ENCODE peak calls at places on chromosomes 11 and 22, in five cellular contexts. One of them, this sample, is unnamed.

GRCh38 chr11:22778642-22779041 is 51.0 kb downstream of the SVIP start:
- DNase-seq in choroid plexus epithelial cell: peak; percentile 5
- DNase-seq in dorsolateral prefrontal cortex: no peak
- DNase-seq in astrocyte of the spinal cord: no peak
- DNase-seq in CD8-positive, alpha-beta T cell: no peak
- DNase-seq in this sample: no peak

GRCh38 chr11:42901084-42901483 is 410.7 kb upstream of the API5 start:
- DNase-seq in dorsolateral prefrontal cortex: no peak
- DNase-seq in choroid plexus epithelial cell: no peak
- DNase-seq in astrocyte of the spinal cord: no peak
- DNase-seq in CD8-positive, alpha-beta T cell: no peak
- DNase-seq in this sample: no peak

GRCh38 chr11:97754976-97755375 is 1265.8 kb upstream of the CNTN5 start:
- DNase-seq in dorsolateral prefrontal cortex: no peak
- DNase-seq in choroid plexus epithelial cell: peak; percentile 34
- DNase-seq in astrocyte of the spinal cord: no peak
- DNase-seq in CD8-positive, alpha-beta T cell: no peak
- DNase-seq in this sample: no peak

GRCh38 chr22:27593378-27593777 is 208.2 kb downstream of the MN1 start:
- DNase-seq in astrocyte of the spinal cord: no peak
- DNase-seq in choroid plexus epithelial cell: no peak
- DNase-seq in CD8-positive, alpha-beta T cell: no peak
- DNase-seq in dorsolateral prefrontal cortex: no peak
- DNase-seq in this sample: no peak

GRCh38 chr22:37746366-37747089 is 49.7 kb downstream of the TRIOBP start:
- DNase-seq in astrocyte of the spinal cord: no peak
- DNase-seq in dorsolateral prefrontal cortex: no peak
- DNase-seq in choroid plexus epithelial cell: peak; percentile 16
- DNase-seq in CD8-positive, alpha-beta T cell: peak; percentile 30
- DNase-seq in this sample: no peak

GRCh38 chr11:117874253-117874909 is 2.1 kb downstream of the FXYD6 start:
- DNase-seq in choroid plexus epithelial cell: no peak
- DNase-seq in dorsolateral prefrontal cortex: no peak
- DNase-seq in astrocyte of the spinal cord: no peak
- DNase-seq in CD8-positive, alpha-beta T cell: no peak
- DNase-seq in this sample: no peak

GRCh38 chr11:830295-831131 is 2.2 kb upstream of the CD151 start:
- DNase-seq in CD8-positive, alpha-beta T cell: peak; percentile 70
- DNase-seq in astrocyte of the spinal cord: peak; percentile 66
- DNase-seq in dorsolateral prefrontal cortex: no peak
- DNase-seq in choroid plexus epithelial cell: peak; percentile 78
- DNase-seq in this sample: peak; percentile 57

GRCh38 chr11:120929664-120930154 is 94.2 kb upstream of the TBCEL start:
- DNase-seq in CD8-positive, alpha-beta T cell: peak; percentile 40
- DNase-seq in dorsolateral prefrontal cortex: no peak
- DNase-seq in choroid plexus epithelial cell: peak; percentile 62
- DNase-seq in astrocyte of the spinal cord: peak; percentile 8
- DNase-seq in this sample: peak; percentile 46

GRCh38 chr11:61542661-61543060 is 34.1 kb downstream of the LRRC10B start:
- DNase-seq in CD8-positive, alpha-beta T cell: no peak
- DNase-seq in dorsolateral prefrontal cortex: peak; percentile 59
- DNase-seq in astrocyte of the spinal cord: no peak
- DNase-seq in choroid plexus epithelial cell: no peak
- DNase-seq in this sample: no peak

GRCh38 chr11:118771481-118772278 is 19.3 kb downstream of the DDX6 start:
- DNase-seq in choroid plexus epithelial cell: no peak
- DNase-seq in CD8-positive, alpha-beta T cell: no peak
- DNase-seq in astrocyte of the spinal cord: no peak
- DNase-seq in dorsolateral prefrontal cortex: no peak
- DNase-seq in this sample: no peak

GRCh38 chr11:85889676-85890579 is 34.7 kb downstream of the CCDC83 start:
- DNase-seq in choroid plexus epithelial cell: peak; percentile 84
- DNase-seq in astrocyte of the spinal cord: peak; percentile 81
- DNase-seq in dorsolateral prefrontal cortex: no peak
- DNase-seq in CD8-positive, alpha-beta T cell: no peak
- DNase-seq in this sample: peak; percentile 77

GRCh38 chr11:44623716-44624491 is 58.4 kb downstream of the CD82 start:
- DNase-seq in astrocyte of the spinal cord: no peak
- DNase-seq in choroid plexus epithelial cell: no peak
- DNase-seq in CD8-positive, alpha-beta T cell: peak; percentile 8
- DNase-seq in dorsolateral prefrontal cortex: peak; percentile 39
- DNase-seq in this sample: peak; percentile 57

GRCh38 chr11:86464509-86465221 is 90.0 kb downstream of the CCDC81 start:
- DNase-seq in CD8-positive, alpha-beta T cell: no peak
- DNase-seq in dorsolateral prefrontal cortex: no peak
- DNase-seq in choroid plexus epithelial cell: peak; percentile 40
- DNase-seq in astrocyte of the spinal cord: no peak
- DNase-seq in this sample: no peak

GRCh38 chr11:86798988-86799387 is 1.4 kb upstream of the PRSS23 start:
- DNase-seq in astrocyte of the spinal cord: peak; percentile 93
- DNase-seq in choroid plexus epithelial cell: peak; percentile 97
- DNase-seq in dorsolateral prefrontal cortex: no peak
- DNase-seq in CD8-positive, alpha-beta T cell: no peak
- DNase-seq in this sample: peak; percentile 88

GRCh38 chr11:77198440-77198849 is 70.4 kb downstream of the MYO7A start:
- DNase-seq in dorsolateral prefrontal cortex: no peak
- DNase-seq in choroid plexus epithelial cell: peak; percentile 28
- DNase-seq in CD8-positive, alpha-beta T cell: no peak
- DNase-seq in astrocyte of the spinal cord: no peak
- DNase-seq in this sample: peak; percentile 11

GRCh38 chr11:61341706-61342105 is 8.7 kb downstream of the TKFC start:
- DNase-seq in CD8-positive, alpha-beta T cell: no peak
- DNase-seq in choroid plexus epithelial cell: no peak
- DNase-seq in astrocyte of the spinal cord: no peak
- DNase-seq in dorsolateral prefrontal cortex: no peak
- DNase-seq in this sample: no peak

GRCh38 chr11:19194620-19195308 is 7.0 kb downstream of the CSRP3 start:
- DNase-seq in dorsolateral prefrontal cortex: no peak
- DNase-seq in choroid plexus epithelial cell: no peak
- DNase-seq in astrocyte of the spinal cord: no peak
- DNase-seq in CD8-positive, alpha-beta T cell: no peak
- DNase-seq in this sample: no peak

GRCh38 chr22:31162015-31162765 is 2.2 kb downstream of the RNF185 start:
- DNase-seq in CD8-positive, alpha-beta T cell: no peak
- DNase-seq in dorsolateral prefrontal cortex: no peak
- DNase-seq in astrocyte of the spinal cord: no peak
- DNase-seq in choroid plexus epithelial cell: peak; percentile 38
- DNase-seq in this sample: no peak

GRCh38 chr11:128963744-128964340 is 21.2 kb upstream of the TP53AIP1 start:
- DNase-seq in CD8-positive, alpha-beta T cell: no peak
- DNase-seq in dorsolateral prefrontal cortex: no peak
- DNase-seq in choroid plexus epithelial cell: no peak
- DNase-seq in astrocyte of the spinal cord: peak; percentile 9
- DNase-seq in this sample: no peak

GRCh38 chr11:115699733-115700132 is 195.5 kb upstream of the CADM1 start:
- DNase-seq in CD8-positive, alpha-beta T cell: no peak
- DNase-seq in astrocyte of the spinal cord: peak; percentile 93
- DNase-seq in choroid plexus epithelial cell: peak; percentile 5
- DNase-seq in dorsolateral prefrontal cortex: no peak
- DNase-seq in this sample: no peak

GRCh38 chr11:45079943-45080719 is 66.3 kb upstream of the PRDM11 start:
- DNase-seq in choroid plexus epithelial cell: no peak
- DNase-seq in dorsolateral prefrontal cortex: peak; percentile 60
- DNase-seq in astrocyte of the spinal cord: no peak
- DNase-seq in CD8-positive, alpha-beta T cell: peak; percentile 65
- DNase-seq in this sample: no peak

GRCh38 chr11:61838501-61838900 is 10.4 kb downstream of the FADS2 start:
- DNase-seq in choroid plexus epithelial cell: no peak
- DNase-seq in astrocyte of the spinal cord: no peak
- DNase-seq in CD8-positive, alpha-beta T cell: no peak
- DNase-seq in dorsolateral prefrontal cortex: no peak
- DNase-seq in this sample: no peak

GRCh38 chr11:96424693-96425092 is 34.9 kb downstream of the JRKL start:
- DNase-seq in choroid plexus epithelial cell: peak; percentile 44
- DNase-seq in dorsolateral prefrontal cortex: no peak
- DNase-seq in astrocyte of the spinal cord: peak; percentile 44
- DNase-seq in CD8-positive, alpha-beta T cell: no peak
- DNase-seq in this sample: peak; percentile 46

GRCh38 chr11:46330154-46330886 is 16.9 kb upstream of the DGKZ start:
- DNase-seq in dorsolateral prefrontal cortex: no peak
- DNase-seq in CD8-positive, alpha-beta T cell: no peak
- DNase-seq in choroid plexus epithelial cell: peak; percentile 25
- DNase-seq in astrocyte of the spinal cord: no peak
- DNase-seq in this sample: no peak

GRCh38 chr22:25369133-25369532 is 149.7 kb downstream of the CRYBB2 start:
- DNase-seq in CD8-positive, alpha-beta T cell: no peak
- DNase-seq in choroid plexus epithelial cell: no peak
- DNase-seq in dorsolateral prefrontal cortex: no peak
- DNase-seq in astrocyte of the spinal cord: no peak
- DNase-seq in this sample: no peak

GRCh38 chr11:23556163-23556750 is 696.0 kb upstream of the CCDC179 start:
- DNase-seq in CD8-positive, alpha-beta T cell: no peak
- DNase-seq in dorsolateral prefrontal cortex: no peak
- DNase-seq in astrocyte of the spinal cord: no peak
- DNase-seq in choroid plexus epithelial cell: no peak
- DNase-seq in this sample: no peak

GRCh38 chr11:96001037-96001436 is 77.1 kb upstream of the MTMR2 start:
- DNase-seq in astrocyte of the spinal cord: peak; percentile 67
- DNase-seq in CD8-positive, alpha-beta T cell: no peak
- DNase-seq in dorsolateral prefrontal cortex: peak; percentile 52
- DNase-seq in choroid plexus epithelial cell: peak; percentile 60
- DNase-seq in this sample: peak; percentile 94

GRCh38 chr11:91085985-91086384 is 863.1 kb upstream of the CHORDC1 start:
- DNase-seq in astrocyte of the spinal cord: no peak
- DNase-seq in CD8-positive, alpha-beta T cell: no peak
- DNase-seq in dorsolateral prefrontal cortex: no peak
- DNase-seq in choroid plexus epithelial cell: no peak
- DNase-seq in this sample: no peak

GRCh38 chr11:128956401-128957203 is 13.9 kb upstream of the TP53AIP1 start:
- DNase-seq in astrocyte of the spinal cord: peak; percentile 73
- DNase-seq in choroid plexus epithelial cell: peak; percentile 81
- DNase-seq in dorsolateral prefrontal cortex: no peak
- DNase-seq in CD8-positive, alpha-beta T cell: no peak
- DNase-seq in this sample: peak; percentile 81

GRCh38 chr11:72758690-72759389 is 6.6 kb upstream of the ARAP1 start:
- DNase-seq in astrocyte of the spinal cord: peak; percentile 95
- DNase-seq in dorsolateral prefrontal cortex: no peak
- DNase-seq in choroid plexus epithelial cell: peak; percentile 98
- DNase-seq in CD8-positive, alpha-beta T cell: no peak
- DNase-seq in this sample: peak; percentile 94

GRCh38 chr11:45100338-45100737 is 46.1 kb upstream of the PRDM11 start:
- DNase-seq in dorsolateral prefrontal cortex: no peak
- DNase-seq in astrocyte of the spinal cord: no peak
- DNase-seq in CD8-positive, alpha-beta T cell: peak; percentile 9
- DNase-seq in choroid plexus epithelial cell: peak; percentile 54
- DNase-seq in this sample: peak; percentile 55

GRCh38 chr22:36113121-36113520 is 47.4 kb downstream of the APOL3 start:
- DNase-seq in CD8-positive, alpha-beta T cell: no peak
- DNase-seq in choroid plexus epithelial cell: no peak
- DNase-seq in dorsolateral prefrontal cortex: no peak
- DNase-seq in astrocyte of the spinal cord: no peak
- DNase-seq in this sample: no peak

GRCh38 chr11:97607301-97608000 is 1217.6 kb downstream of the JRKL start:
- DNase-seq in dorsolateral prefrontal cortex: no peak
- DNase-seq in astrocyte of the spinal cord: no peak
- DNase-seq in CD8-positive, alpha-beta T cell: no peak
- DNase-seq in choroid plexus epithelial cell: peak; percentile 66
- DNase-seq in this sample: peak; percentile 76

GRCh38 chr11:117910525-117910924 is 18.7 kb downstream of the TMPRSS13 start:
- DNase-seq in choroid plexus epithelial cell: no peak
- DNase-seq in CD8-positive, alpha-beta T cell: no peak
- DNase-seq in dorsolateral prefrontal cortex: no peak
- DNase-seq in astrocyte of the spinal cord: no peak
- DNase-seq in this sample: no peak

GRCh38 chr11:68298659-68299516 is 13.5 kb upstream of the LRP5 start:
- DNase-seq in choroid plexus epithelial cell: no peak
- DNase-seq in CD8-positive, alpha-beta T cell: no peak
- DNase-seq in astrocyte of the spinal cord: no peak
- DNase-seq in dorsolateral prefrontal cortex: no peak
- DNase-seq in this sample: no peak

GRCh38 chr11:2924821-2925675 is 4.2 kb downstream of the PHLDA2 start:
- DNase-seq in choroid plexus epithelial cell: no peak
- DNase-seq in CD8-positive, alpha-beta T cell: no peak
- DNase-seq in dorsolateral prefrontal cortex: no peak
- DNase-seq in astrocyte of the spinal cord: no peak
- DNase-seq in this sample: no peak

GRCh38 chr11:120950880-120951279 is 73.0 kb upstream of the TBCEL start:
- DNase-seq in CD8-positive, alpha-beta T cell: no peak
- DNase-seq in choroid plexus epithelial cell: no peak
- DNase-seq in dorsolateral prefrontal cortex: no peak
- DNase-seq in astrocyte of the spinal cord: no peak
- DNase-seq in this sample: no peak

GRCh38 chr11:113176971-113177370 is 137.4 kb upstream of the TTC12 start:
- DNase-seq in dorsolateral prefrontal cortex: no peak
- DNase-seq in astrocyte of the spinal cord: peak; percentile 82
- DNase-seq in choroid plexus epithelial cell: peak; percentile 89
- DNase-seq in CD8-positive, alpha-beta T cell: no peak
- DNase-seq in this sample: peak; percentile 81
- H3K4me3 ChIP-seq in dorsolateral prefrontal cortex: no peak overlapping the region
- H3K4me3 ChIP-seq in astrocyte of the spinal cord: no peak overlapping the region
- H3K4me3 ChIP-seq in choroid plexus epithelial cell: no peak overlapping the region
- H3K4me3 ChIP-seq in CD8-positive, alpha-beta T cell: no peak overlapping the region
- H3K4me3 ChIP-seq in this sample: no peak overlapping the region

DNA sequence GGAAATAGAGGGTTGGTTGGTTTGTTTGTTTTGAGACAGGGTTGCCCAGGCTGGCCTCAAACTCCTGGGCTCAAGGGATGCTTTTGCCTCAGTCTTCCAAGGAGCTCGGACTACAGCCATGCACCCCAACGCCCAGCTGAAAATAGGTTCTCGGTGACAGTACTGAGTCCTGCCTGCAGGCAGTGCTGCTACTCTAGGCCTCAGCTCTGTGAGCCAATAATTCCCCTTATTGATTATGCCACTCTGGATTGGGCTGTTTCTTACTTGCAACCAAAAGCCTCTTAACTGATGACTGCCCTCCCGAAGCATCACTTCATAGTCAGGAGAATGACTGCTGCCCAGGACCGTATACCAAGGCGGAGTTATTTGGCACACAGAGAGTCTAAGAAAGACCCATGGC is 1.2 kb upstream of the C11orf16 start:
- DNase-seq in dorsolateral prefrontal cortex: no peak
- DNase-seq in astrocyte of the spinal cord: no peak
- DNase-seq in choroid plexus epithelial cell: no peak
- DNase-seq in CD8-positive, alpha-beta T cell: no peak
- DNase-seq in this sample: no peak
- TF ChIP-seq CTCF in dorsolateral prefrontal cortex: no peak
- TF ChIP-seq CTCF in astrocyte of the spinal cord: peak; percentile 18
- TF ChIP-seq CTCF in choroid plexus epithelial cell: peak; percentile 37
- TF ChIP-seq CTCF in CD8-positive, alpha-beta T cell: no peak
- TF ChIP-seq CTCF in this sample: peak; percentile 4

DNA sequence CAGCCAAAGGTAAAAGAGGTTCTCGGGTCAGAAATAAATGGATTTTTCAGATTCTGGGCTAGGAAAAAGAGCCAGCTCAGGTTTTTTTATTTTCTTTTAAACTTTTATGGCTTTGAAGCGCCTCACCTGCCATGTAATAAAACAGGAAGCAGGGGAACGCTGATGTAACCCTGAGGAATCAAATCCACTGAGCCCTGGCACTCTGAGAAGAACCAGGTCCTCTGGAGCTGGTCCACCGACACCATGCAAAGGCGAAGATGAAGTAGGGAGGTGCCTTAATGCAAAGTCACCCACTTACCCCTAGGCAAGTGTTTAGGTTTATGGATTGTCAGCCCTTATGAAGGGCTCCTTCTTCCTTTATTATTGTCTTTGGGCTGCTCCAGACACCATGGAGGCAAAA is 1.6 kb downstream of the PAMR1 start:
- DNase-seq in CD8-positive, alpha-beta T cell: no peak
- DNase-seq in astrocyte of the spinal cord: no peak
- DNase-seq in dorsolateral prefrontal cortex: no peak
- DNase-seq in choroid plexus epithelial cell: no peak
- DNase-seq in this sample: no peak
- H3K4me3 ChIP-seq in CD8-positive, alpha-beta T cell: no peak overlapping the region
- H3K4me3 ChIP-seq in astrocyte of the spinal cord: peak overlapping the region; percentile 70
- H3K4me3 ChIP-seq in dorsolateral prefrontal cortex: peak overlapping the region; percentile 52
- H3K4me3 ChIP-seq in choroid plexus epithelial cell: peak overlapping the region; percentile 67
- H3K4me3 ChIP-seq in this sample: peak overlapping the region; percentile 75

GRCh38 chr11:64570341-64570740 is 20.7 kb upstream of the SLC22A12 start:
- DNase-seq in dorsolateral prefrontal cortex: peak; percentile 19
- DNase-seq in astrocyte of the spinal cord: no peak
- DNase-seq in CD8-positive, alpha-beta T cell: no peak
- DNase-seq in choroid plexus epithelial cell: no peak
- DNase-seq in this sample: no peak
- TF ChIP-seq CTCF in dorsolateral prefrontal cortex: no peak
- TF ChIP-seq CTCF in astrocyte of the spinal cord: no peak
- TF ChIP-seq CTCF in CD8-positive, alpha-beta T cell: no peak
- TF ChIP-seq CTCF in choroid plexus epithelial cell: no peak
- TF ChIP-seq CTCF in this sample: no peak